ENCODE peak calls at places on chromosomes 5 and 9, in four cellular contexts. V is GM23338, I is K562, Q is A549. E is an unnamed sample.

GRCh38 chr5:20572560-20572959 is 584.6 kb upstream of the CDH18 start:
- DNase-seq in V (peak; percentile 19), I (no peak), Q (peak; percentile 76), E (no peak)

GRCh38 chr9:34451545-34451944 is 6.8 kb downstream of the FAM219A start:
- DNase-seq in V (no peak), I (peak; percentile 39), Q (no peak), E (no peak)

GRCh38 chr9:3989915-3990314 is 310.0 kb downstream of the GLIS3 start:
- DNase-seq in V (no peak), I (no peak), Q (no peak), E (no peak)

GRCh38 chr5:71600783-71601182 is 13.6 kb downstream of the MCCC2 start:
- DNase-seq in V (no peak), I (no peak), Q (no peak), E (no peak)

GRCh38 chr5:166068547-166069335 is 2222.7 kb upstream of the WWC1 start:
- DNase-seq in V (no peak), I (no peak), Q (no peak), E (no peak)

GRCh38 chr5:68911840-68912690 is 181.7 kb upstream of the SLC30A5 start:
- DNase-seq in V (no peak), I (no peak), Q (no peak), E (peak; percentile 6)

GRCh38 chr5:153782589-153783238 is 256.0 kb downstream of the FAM114A2 start:
- DNase-seq in V (peak; percentile 68), I (no peak), Q (no peak), E (no peak)

GRCh38 chr5:40240671-40241070 is 439.0 kb upstream of the PTGER4 start:
- DNase-seq in V (no peak), I (no peak), Q (no peak), E (no peak)

GRCh38 chr5:131328536-131329186 is 64.8 kb downstream of the CDC42SE2 start:
- DNase-seq in V (no peak), I (no peak), Q (peak; percentile 43), E (peak; percentile 50)

GRCh38 chr5:115857621-115858349 is 16.1 kb downstream of the AP3S1 start:
- DNase-seq in V (no peak), I (no peak), Q (peak; percentile 43), E (no peak)

GRCh38 chr5:139473105-139473504 is 2.3 kb downstream of the SMIM33 start:
- DNase-seq in V (peak; percentile 86), I (no peak), Q (no peak), E (no peak)

GRCh38 chr5:2724031-2724581 is 27.4 kb downstream of the IRX2 start:
- DNase-seq in V (no peak), I (no peak), Q (no peak), E (no peak)

GRCh38 chr5:118557103-118557805 is 431.1 kb downstream of the DTWD2 start:
- DNase-seq in V (no peak), I (no peak), Q (no peak), E (peak; percentile 7)

GRCh38 chr5:137051165-137051564 is 448.0 kb downstream of the SPOCK1 start:
- DNase-seq in V (peak; percentile 56), I (no peak), Q (no peak), E (peak; percentile 5)

DNA sequence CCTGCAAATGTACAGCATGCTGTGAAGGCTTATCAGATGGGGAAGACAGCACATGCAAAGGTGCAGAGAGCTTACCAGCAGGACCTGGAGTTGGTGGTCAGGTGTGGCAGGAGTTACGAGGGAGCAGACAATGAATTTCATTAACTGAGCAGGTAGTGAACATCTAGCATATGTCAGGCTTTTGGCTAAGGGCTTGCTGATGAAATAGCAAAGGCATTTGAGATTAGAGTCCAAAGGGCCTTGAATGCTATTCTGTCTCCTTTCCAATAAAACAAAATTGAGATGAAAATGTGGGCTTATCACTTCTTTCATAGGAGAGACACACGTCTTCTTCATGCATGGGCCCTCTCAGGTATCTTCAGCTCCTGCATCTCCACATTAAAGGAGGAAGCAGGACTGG is 36.6 kb upstream of the PPARGC1B start:
- DNase-seq in V (no peak), I (no peak), Q (no peak), E (no peak)
- TF ChIP-seq REST in V (no peak), I (no peak), Q (no peak), E (no peak)

DNA sequence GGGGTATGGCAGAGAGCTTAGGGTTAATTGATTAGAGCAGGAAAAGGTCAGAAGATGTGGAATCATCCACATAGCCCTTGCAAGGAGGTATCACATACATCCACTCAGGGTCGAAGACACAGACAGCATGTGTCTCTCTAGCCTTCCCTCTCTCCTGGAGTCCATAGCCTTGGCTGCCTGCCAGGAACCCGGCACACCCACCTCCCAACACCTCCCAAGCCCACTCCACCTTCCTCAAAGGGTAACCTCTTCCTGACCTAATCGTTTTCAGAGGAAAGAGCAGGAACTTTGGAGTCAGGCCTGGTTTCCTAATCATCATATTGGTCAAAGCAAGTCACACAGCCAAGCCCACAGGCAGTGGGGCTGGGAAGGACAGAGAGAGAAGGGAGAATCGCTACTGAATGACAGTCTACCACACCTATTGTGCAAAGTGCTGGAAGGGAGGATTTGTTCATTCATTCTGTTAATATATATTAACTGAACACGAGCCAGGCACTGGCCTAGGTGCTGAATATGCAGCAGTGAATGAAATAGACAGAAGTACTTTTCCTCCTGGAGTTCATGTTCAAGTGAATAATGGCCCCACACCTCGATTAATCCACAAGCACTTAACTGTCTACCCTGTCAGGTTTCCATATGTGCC is 107.7 kb downstream of the KCNIP1 start:
- DNase-seq in V (no peak), I (no peak), Q (no peak), E (no peak)
- TF ChIP-seq REST in V (peak; percentile 62), I (no peak), Q (peak; percentile 77), E (peak; percentile 81)

DNA sequence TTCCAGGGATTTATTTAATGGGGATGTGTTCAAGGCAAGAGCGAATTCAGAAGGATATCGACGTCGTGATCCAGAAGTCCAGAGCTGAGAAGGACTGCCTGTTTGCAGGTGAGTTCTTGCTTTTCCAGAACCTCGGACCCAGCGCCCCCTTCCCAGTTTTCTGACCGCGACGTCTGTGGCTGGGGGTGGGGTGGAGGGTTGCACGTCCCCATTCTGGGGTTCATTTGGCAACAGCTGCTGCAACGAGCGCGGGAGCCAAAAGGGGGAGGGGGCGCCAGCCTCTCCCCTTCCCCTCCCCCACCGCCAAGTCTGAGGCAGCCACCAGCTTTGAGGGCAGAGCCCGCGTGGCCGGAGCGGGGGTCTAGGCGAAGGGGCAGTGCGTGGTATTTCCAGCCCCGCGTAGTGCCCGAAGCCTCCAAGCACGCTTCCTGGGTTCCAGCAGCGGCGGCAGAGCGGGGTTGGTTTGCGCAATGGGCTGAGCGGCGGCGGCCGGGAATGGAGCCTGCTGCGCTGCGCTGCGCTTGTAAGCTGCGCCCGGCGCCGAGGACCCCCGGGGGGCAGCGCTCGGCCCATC is 729 bp downstream of the PARP8 start:
- DNase-seq in V (peak; percentile 76), I (no peak), Q (peak; percentile 23), E (no peak)
- TF ChIP-seq REST in V (no peak), I (no peak), Q (no peak), E (no peak)

DNA sequence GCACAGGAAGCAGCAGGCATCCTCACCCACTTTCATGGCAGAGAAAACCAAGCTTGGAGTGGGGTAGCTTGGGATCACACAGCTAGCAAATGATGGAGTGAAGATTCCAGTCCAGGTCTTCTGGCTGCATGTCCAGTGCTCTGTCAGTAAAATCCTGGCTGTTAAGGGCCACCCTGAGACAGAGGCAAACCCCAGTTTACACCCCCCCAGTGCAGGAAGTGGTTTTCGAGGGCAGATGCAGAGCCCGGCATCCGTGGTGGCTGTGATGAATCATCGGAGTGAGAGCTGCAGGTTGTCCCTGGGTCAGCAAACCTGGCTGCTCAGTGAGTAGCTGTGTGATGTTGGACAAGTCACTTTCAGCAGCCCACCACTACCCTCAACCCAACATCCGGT is 115.3 kb downstream of the RGS3 start:
- DNase-seq in V (no peak), I (peak; percentile 36), Q (peak; percentile 65), E (no peak)
- TF ChIP-seq REST in V (no peak), I (no peak), Q (no peak), E (no peak)

GRCh38 chr5:113434889-113435288 is at the start of gene TSSK1B:
- DNase-seq in V (no peak), I (no peak), Q (no peak), E (no peak)
- TF ChIP-seq REST in V (no peak), I (no peak), Q (no peak), E (no peak)

E was measured in HepG2.